ENCODE peak calls at places on chromosomes 4 and X, in seven cellular contexts. R is activated naive CD8-positive, alpha-beta T cell treated with anti-CD3 and anti-CD28 coated beads, Interleukin-2, amount 50 U/mL, for 24 hours; H is stimulated activated naive B cell treated with anti-CD40 and anti-IgM and Interleukin-4, amounts not matched to agents 10 μg/mL and 1 μg/mL and 100 μg/mL, for 72 hours; E is iris pigment epithelial cell; B is activated CD8-positive, alpha-beta memory T cell treated with anti-CD3 and anti-CD28 coated beads, Interleukin-2, amount 10 ng/mL, durations not matched to agents 7 days and 5 days; G is stomach; L is CD8-positive, alpha-beta memory T cell. F is an unnamed sample.

GRCh38 chr4:152534541-152535231 is 1.2 kb downstream of the FBXW7 start:
- DNase-seq in L (peak), B (peak), H (peak), G (peak), R (peak), E (peak), F (peak)

GRCh38 chrX:53073115-53073581 is 9.0 kb upstream of the TSPYL2 start:
- DNase-seq in L (no peak), G (no peak), H (no peak), B (no peak), E (no peak), R (no peak), F (no peak)

GRCh38 chr4:3630136-3630933 is 98.1 kb upstream of the LRPAP1 start:
- DNase-seq in B (no peak), R (no peak), G (no peak), H (no peak), L (no peak), E (no peak), F (no peak)

GRCh38 chr4:24195976-24196736 is 306.3 kb upstream of the PPARGC1A start:
- DNase-seq in G (no peak), E (peak), L (no peak), H (no peak), R (no peak), B (no peak), F (no peak)

GRCh38 chr4:173855015-173855414 is 325.0 kb upstream of the HAND2 start:
- DNase-seq in H (no peak), L (no peak), G (no peak), R (no peak), B (no peak), E (peak), F (no peak)

GRCh38 chr4:88880501-88881226 is 176.3 kb downstream of the FAM13A start:
- DNase-seq in L (no peak), H (no peak), G (no peak), B (no peak), R (no peak), E (no peak), F (no peak)

GRCh38 chr4:189445613-189446012 is 495.1 kb upstream of the FRG1 start:
- DNase-seq in R (no peak), B (no peak), L (no peak), H (no peak), G (no peak), E (no peak), F (no peak)

GRCh38 chr4:40264995-40265909 is 68.4 kb downstream of the RHOH start:
- DNase-seq in G (peak), H (no peak), R (peak), E (peak), B (peak), L (peak), F (peak)

GRCh38 chr4:124907881-124908280 is 195.3 kb upstream of the ANKRD50 start:
- DNase-seq in R (no peak), G (no peak), E (no peak), H (no peak), B (no peak), L (no peak), F (peak)

GRCh38 chr4:97720869-97721432 is 422.3 kb downstream of the STPG2 start:
- DNase-seq in R (no peak), H (no peak), G (no peak), E (peak), B (no peak), L (no peak), F (peak)